ENCODE peak calls at places on chromosomes 4 and X, in six cellular contexts. One of them, this sample, is unnamed.
A peak's percentile ranks its signal among the peaks of the same experiment; 100 is the strongest.

GRCh38 chr4:8854866-8855265 is 16.8 kb downstream of the HMX1 start:
- DNase-seq in activated T-helper 1 cell treated with anti-CD3 and anti-CD28 coated beads, Interleukin-2, amount 50 U/mL, for 16 hours: no peak
- DNase-seq in osteocyte: no peak
- DNase-seq in mucosa of descending colon: no peak
- DNase-seq in effector memory CD4-positive, alpha-beta T cell: no peak
- DNase-seq in progenitor cell of endocrine pancreas: no peak
- DNase-seq in this sample: no peak

GRCh38 chr4:6013564-6013963 is 4.7 kb downstream of the C4orf50 start:
- DNase-seq in activated T-helper 1 cell treated with anti-CD3 and anti-CD28 coated beads, Interleukin-2, amount 50 U/mL, for 16 hours: no peak
- DNase-seq in osteocyte: no peak
- DNase-seq in mucosa of descending colon: no peak
- DNase-seq in effector memory CD4-positive, alpha-beta T cell: no peak
- DNase-seq in progenitor cell of endocrine pancreas: no peak
- DNase-seq in this sample: no peak

GRCh38 chrX:72272868-72273267 is 4.2 kb downstream of the RPS4X start:
- DNase-seq in activated T-helper 1 cell treated with anti-CD3 and anti-CD28 coated beads, Interleukin-2, amount 50 U/mL, for 16 hours: no peak
- DNase-seq in osteocyte: peak; percentile 46
- DNase-seq in mucosa of descending colon: no peak
- DNase-seq in effector memory CD4-positive, alpha-beta T cell: no peak
- DNase-seq in progenitor cell of endocrine pancreas: no peak
- DNase-seq in this sample: no peak

GRCh38 chr4:84578540-84579409 is 4.2 kb upstream of the CDS1 start:
- DNase-seq in activated T-helper 1 cell treated with anti-CD3 and anti-CD28 coated beads, Interleukin-2, amount 50 U/mL, for 16 hours: no peak
- DNase-seq in osteocyte: no peak
- DNase-seq in mucosa of descending colon: peak; percentile 67
- DNase-seq in effector memory CD4-positive, alpha-beta T cell: no peak
- DNase-seq in progenitor cell of endocrine pancreas: no peak
- DNase-seq in this sample: no peak

GRCh38 chr4:136319789-136320470 is 1212.4 kb downstream of the PCDH18 start:
- DNase-seq in activated T-helper 1 cell treated with anti-CD3 and anti-CD28 coated beads, Interleukin-2, amount 50 U/mL, for 16 hours: no peak
- DNase-seq in osteocyte: no peak
- DNase-seq in mucosa of descending colon: no peak
- DNase-seq in effector memory CD4-positive, alpha-beta T cell: no peak
- DNase-seq in progenitor cell of endocrine pancreas: no peak
- DNase-seq in this sample: no peak

GRCh38 chr4:41644288-41644914 is 104.1 kb downstream of the PHOX2B start:
- DNase-seq in activated T-helper 1 cell treated with anti-CD3 and anti-CD28 coated beads, Interleukin-2, amount 50 U/mL, for 16 hours: no peak
- DNase-seq in osteocyte: no peak
- DNase-seq in mucosa of descending colon: peak; percentile 83
- DNase-seq in effector memory CD4-positive, alpha-beta T cell: no peak
- DNase-seq in progenitor cell of endocrine pancreas: peak; percentile 87
- DNase-seq in this sample: no peak

GRCh38 chr4:162911349-162911748 is 255.3 kb downstream of the NAF1 start:
- DNase-seq in activated T-helper 1 cell treated with anti-CD3 and anti-CD28 coated beads, Interleukin-2, amount 50 U/mL, for 16 hours: no peak
- DNase-seq in osteocyte: no peak
- DNase-seq in mucosa of descending colon: no peak
- DNase-seq in effector memory CD4-positive, alpha-beta T cell: no peak
- DNase-seq in progenitor cell of endocrine pancreas: no peak
- DNase-seq in this sample: no peak

GRCh38 chrX:15334561-15334960 is 762 bp downstream of the PIGA start:
- DNase-seq in activated T-helper 1 cell treated with anti-CD3 and anti-CD28 coated beads, Interleukin-2, amount 50 U/mL, for 16 hours: no peak
- DNase-seq in osteocyte: no peak
- DNase-seq in mucosa of descending colon: peak; percentile 2
- DNase-seq in effector memory CD4-positive, alpha-beta T cell: no peak
- DNase-seq in progenitor cell of endocrine pancreas: no peak
- DNase-seq in this sample: no peak

GRCh38 chrX:105876658-105877057 is 54.3 kb downstream of the NRK start:
- DNase-seq in activated T-helper 1 cell treated with anti-CD3 and anti-CD28 coated beads, Interleukin-2, amount 50 U/mL, for 16 hours: no peak
- DNase-seq in osteocyte: no peak
- DNase-seq in mucosa of descending colon: no peak
- DNase-seq in effector memory CD4-positive, alpha-beta T cell: no peak
- DNase-seq in progenitor cell of endocrine pancreas: no peak
- DNase-seq in this sample: no peak

GRCh38 chr4:175092114-175092513 is 174.0 kb downstream of the ADAM29 start:
- DNase-seq in activated T-helper 1 cell treated with anti-CD3 and anti-CD28 coated beads, Interleukin-2, amount 50 U/mL, for 16 hours: no peak
- DNase-seq in osteocyte: no peak
- DNase-seq in mucosa of descending colon: no peak
- DNase-seq in effector memory CD4-positive, alpha-beta T cell: no peak
- DNase-seq in progenitor cell of endocrine pancreas: no peak
- DNase-seq in this sample: no peak

GRCh38 chr4:82584921-82585320 is 23.1 kb upstream of the TMEM150C start:
- DNase-seq in activated T-helper 1 cell treated with anti-CD3 and anti-CD28 coated beads, Interleukin-2, amount 50 U/mL, for 16 hours: no peak
- DNase-seq in osteocyte: no peak
- DNase-seq in mucosa of descending colon: no peak
- DNase-seq in effector memory CD4-positive, alpha-beta T cell: no peak
- DNase-seq in progenitor cell of endocrine pancreas: no peak
- DNase-seq in this sample: no peak

GRCh38 chr4:52173470-52174055 is 122.5 kb downstream of the SPATA18 start:
- DNase-seq in activated T-helper 1 cell treated with anti-CD3 and anti-CD28 coated beads, Interleukin-2, amount 50 U/mL, for 16 hours: no peak
- DNase-seq in osteocyte: no peak
- DNase-seq in mucosa of descending colon: peak; percentile 42
- DNase-seq in effector memory CD4-positive, alpha-beta T cell: no peak
- DNase-seq in progenitor cell of endocrine pancreas: no peak
- DNase-seq in this sample: no peak

GRCh38 chr4:74875451-74875850 is 57.5 kb upstream of the PARM1 start:
- DNase-seq in activated T-helper 1 cell treated with anti-CD3 and anti-CD28 coated beads, Interleukin-2, amount 50 U/mL, for 16 hours: no peak
- DNase-seq in osteocyte: no peak
- DNase-seq in mucosa of descending colon: no peak
- DNase-seq in effector memory CD4-positive, alpha-beta T cell: no peak
- DNase-seq in progenitor cell of endocrine pancreas: no peak
- DNase-seq in this sample: no peak

GRCh38 chr4:91596683-91597082 is 707.1 kb upstream of the GRID2 start:
- DNase-seq in activated T-helper 1 cell treated with anti-CD3 and anti-CD28 coated beads, Interleukin-2, amount 50 U/mL, for 16 hours: no peak
- DNase-seq in osteocyte: no peak
- DNase-seq in mucosa of descending colon: no peak
- DNase-seq in effector memory CD4-positive, alpha-beta T cell: no peak
- DNase-seq in progenitor cell of endocrine pancreas: no peak
- DNase-seq in this sample: no peak

GRCh38 chr4:105215609-105216313 is 69.1 kb downstream of the TET2 start:
- DNase-seq in activated T-helper 1 cell treated with anti-CD3 and anti-CD28 coated beads, Interleukin-2, amount 50 U/mL, for 16 hours: no peak
- DNase-seq in osteocyte: no peak
- DNase-seq in mucosa of descending colon: no peak
- DNase-seq in effector memory CD4-positive, alpha-beta T cell: no peak
- DNase-seq in progenitor cell of endocrine pancreas: no peak
- DNase-seq in this sample: no peak